ENCODE peak calls at places on chromosome 7, in eight cellular contexts. Z is SJSA1, K is transverse colon, P is colonic mucosa, V is keratinocyte, L is cardiac muscle cell, C is vagina, I is A549. W is an unnamed sample.
A peak's percentile ranks its signal among the peaks of the same experiment; 100 is the strongest.

GRCh38 chr7:88775838-88776237 is 16.3 kb downstream of the ZNF804B start:
- DNase-seq in C (no peak), Z (no peak), K (no peak), I (no peak), P (no peak), V (no peak), L (no peak), W (no peak)

GRCh38 chr7:41538810-41539724 is 163.8 kb downstream of the INHBA start:
- DNase-seq in L (peak; percentile 30), Z (no peak), P (no peak), V (no peak), I (no peak), K (no peak), C (no peak), W (no peak)

GRCh38 chr7:21146642-21147423 is 281.1 kb upstream of the SP4 start:
- DNase-seq in I (no peak), P (no peak), V (no peak), Z (no peak), K (no peak), C (no peak), L (no peak), W (no peak)

GRCh38 chr7:142669074-142669654 is 80.1 kb upstream of the PRSS1 start:
- DNase-seq in C (no peak), L (peak; percentile 39), V (no peak), I (peak; percentile 1), P (no peak), Z (no peak), K (no peak), W (no peak)

GRCh38 chr7:41053830-41054229 is 649.1 kb downstream of the INHBA start:
- DNase-seq in K (no peak), C (no peak), I (no peak), V (no peak), Z (peak; percentile 76), P (no peak), L (no peak), W (no peak)

GRCh38 chr7:76343294-76343930 is 15.4 kb downstream of the YWHAG start:
- DNase-seq in V (no peak), P (no peak), K (no peak), L (no peak), I (no peak), Z (no peak), C (no peak), W (no peak)

GRCh38 chr7:98241674-98242241 is 10.3 kb downstream of the TECPR1 start:
- DNase-seq in C (no peak), K (no peak), I (no peak), P (no peak), Z (no peak), V (no peak), L (no peak), W (no peak)

GRCh38 chr7:47438411-47439029 is 143.4 kb downstream of the TNS3 start:
- DNase-seq in Z (no peak), L (no peak), K (no peak), P (no peak), I (no peak), V (no peak), C (no peak), W (no peak)

GRCh38 chr7:5276611-5277010 is 6.1 kb upstream of the SLC29A4 start:
- DNase-seq in K (no peak), Z (no peak), V (no peak), I (no peak), C (no peak), L (no peak), P (no peak), W (no peak)

GRCh38 chr7:41885748-41886147 is 182.9 kb upstream of the INHBA start:
- DNase-seq in V (no peak), I (no peak), P (no peak), Z (no peak), L (peak; percentile 58), C (no peak), K (no peak), W (no peak)

GRCh38 chr7:135169141-135169935 is 1.2 kb downstream of the CYREN start:
- DNase-seq in L (peak; percentile 40), V (peak; percentile 73), Z (peak; percentile 63), C (no peak), K (peak; percentile 76), I (peak; percentile 71), P (peak; percentile 50), W (no peak)

GRCh38 chr7:25615005-25615404 is 386.7 kb upstream of the NPVF start:
- DNase-seq in L (peak; percentile 7), I (no peak), Z (no peak), C (no peak), K (no peak), V (no peak), P (no peak), W (no peak)

DNA sequence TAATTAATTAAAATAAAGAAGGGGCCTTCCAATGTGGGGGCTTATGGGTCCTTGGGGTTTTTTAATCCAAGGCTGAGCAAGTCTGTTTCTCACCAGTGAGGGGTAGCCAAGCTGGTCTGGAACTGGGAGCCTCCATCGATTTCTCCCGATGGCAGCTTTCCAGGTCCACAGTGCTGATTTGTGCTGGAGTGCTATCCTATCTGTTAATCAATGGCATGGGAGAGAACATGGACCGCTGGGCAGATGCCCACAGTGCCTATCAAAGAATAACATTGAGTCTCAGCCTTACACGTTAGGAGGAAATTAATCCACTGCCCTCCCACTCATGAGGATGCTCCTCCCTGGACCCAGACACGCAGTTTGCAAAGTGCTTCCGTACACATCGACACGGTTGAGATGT is 36.0 kb upstream of the CUX1 start:
- DNase-seq in I (no peak), C (no peak), V (no peak), P (no peak), Z (no peak), K (no peak), L (no peak), W (no peak)
- H3K27ac ChIP-seq in I (no peak overlapping the region), C (no peak overlapping the region), V (no peak overlapping the region), P (no peak overlapping the region), Z (no peak overlapping the region), K (no peak overlapping the region), L (no peak overlapping the region), W (no peak overlapping the region)

GRCh38 chr7:120992272-120993010 is 3.9 kb downstream of the CPED1 start:
- DNase-seq in C (no peak), V (no peak), Z (no peak), P (no peak), L (no peak), I (no peak), K (no peak), W (no peak)
- H3K4me1 ChIP-seq in C (peaks cover 21% of the 10 kb centered on the region), V (peaks cover 19% of the 10 kb centered on the region), Z (peaks cover 54% of the 10 kb centered on the region), P (peaks cover 5% of the 10 kb centered on the region), L (peaks cover 9% of the 10 kb centered on the region), I (peaks cover 8% of the 10 kb centered on the region), K (no peaks in the 10 kb centered on the region), W (peaks cover 53% of the 10 kb centered on the region)

GRCh38 chr7:17305387-17306171 is 7.1 kb downstream of the AHR start:
- DNase-seq in Z (no peak), I (no peak), C (no peak), V (no peak), K (no peak), L (no peak), P (no peak), W (no peak)
- H3K4me3 ChIP-seq in Z (no peak overlapping the region), I (no peak overlapping the region), C (peak overlapping the region; percentile 5), V (peak overlapping the region; percentile 15), K (no peak overlapping the region), L (no peak overlapping the region), P (no peak overlapping the region), W (peak overlapping the region; percentile 4)

DNA sequence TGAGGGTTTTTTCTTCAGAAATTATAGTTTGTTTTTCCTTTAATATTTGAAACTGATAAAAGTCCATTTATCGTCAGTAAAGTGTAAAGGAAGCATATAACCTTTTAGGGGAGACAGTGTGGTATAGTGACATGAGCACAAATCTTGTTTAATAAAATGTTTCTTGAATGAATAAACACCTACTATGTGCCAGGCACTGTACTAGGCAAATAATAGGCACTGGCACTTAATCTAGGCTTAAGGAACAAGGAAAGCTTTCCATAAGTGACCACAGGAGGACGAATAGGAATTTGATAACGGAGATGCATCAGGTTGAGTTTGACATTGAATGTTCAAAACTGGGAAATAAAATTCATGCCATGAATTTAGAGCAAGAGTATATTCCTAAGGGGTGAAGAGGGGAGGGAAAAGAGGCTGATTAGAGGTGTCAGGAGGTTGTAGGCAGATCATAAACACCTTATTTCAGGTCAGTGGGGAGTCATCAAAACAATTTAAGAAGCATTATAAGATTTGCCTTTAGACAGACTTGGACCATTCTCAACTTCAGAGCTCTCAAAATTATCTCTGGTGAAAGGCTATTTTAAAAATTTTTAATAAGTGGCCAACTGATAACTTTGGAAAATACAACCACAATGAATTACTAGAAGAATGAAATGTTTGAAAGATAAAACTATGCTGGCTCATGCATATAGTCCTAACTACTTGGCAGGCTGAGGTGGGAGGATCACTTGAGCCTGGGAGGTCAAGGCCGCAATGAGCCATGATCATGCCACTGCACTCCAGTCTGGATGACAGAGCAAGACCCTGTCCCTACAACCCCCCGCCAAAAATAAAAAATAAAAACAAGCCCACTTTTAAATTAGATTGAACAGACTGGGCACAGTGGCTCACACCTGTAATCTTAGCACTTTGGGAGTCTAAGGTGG is 22.4 kb downstream of the RALA start:
- DNase-seq in I (no peak), C (no peak), Z (no peak), L (peak; percentile 47), K (no peak), P (no peak), V (no peak), W (no peak)
- H3K27ac ChIP-seq in I (no peak overlapping the region), C (no peak overlapping the region), Z (no peak overlapping the region), L (no peak overlapping the region), K (no peak overlapping the region), P (no peak overlapping the region), V (no peak overlapping the region), W (no peak overlapping the region)

GRCh38 chr7:8129323-8129659 is 132.7 kb downstream of the ICA1 start:
- DNase-seq in K (no peak), I (no peak), P (no peak), V (no peak), C (no peak), Z (no peak), L (no peak), W (no peak)
- H3K4me1 ChIP-seq in K (no peaks in the 10 kb centered on the region), I (no peaks in the 10 kb centered on the region), P (no peaks in the 10 kb centered on the region), V (no peaks in the 10 kb centered on the region), C (no peaks in the 10 kb centered on the region), Z (no peaks in the 10 kb centered on the region), L (no peaks in the 10 kb centered on the region), W (no peaks in the 10 kb centered on the region)

DNA sequence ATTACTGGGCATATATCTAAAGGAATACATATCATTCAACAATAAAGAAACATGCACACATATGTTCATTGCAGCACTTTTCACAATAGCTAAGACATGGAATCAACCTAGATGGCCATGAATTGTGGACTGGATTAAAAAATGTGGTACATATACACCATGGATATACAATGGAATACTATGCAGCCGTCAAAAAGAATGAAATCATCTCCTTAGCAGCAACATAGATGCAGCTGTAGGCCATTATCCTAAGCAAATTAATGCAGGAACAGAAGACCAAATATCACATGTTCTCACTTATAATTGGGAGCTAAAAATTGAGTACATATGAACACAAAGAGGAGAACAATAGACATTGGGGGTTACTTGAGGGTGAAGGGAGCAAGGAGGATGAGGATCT is 175.6 kb downstream of the POLR1F start:
- DNase-seq in K (no peak), C (no peak), L (no peak), Z (no peak), V (no peak), P (no peak), I (no peak), W (no peak)
- H3K4me3 ChIP-seq in K (no peak overlapping the region), C (no peak overlapping the region), L (no peak overlapping the region), Z (no peak overlapping the region), V (no peak overlapping the region), P (no peak overlapping the region), I (no peak overlapping the region), W (no peak overlapping the region)

W was measured in thoracic aorta.